ENCODE peak calls at places on chromosomes 11 and 22, in eight cellular contexts. W is SK-N-SH, A is transverse colon, C is kidney epithelial cell, N is right atrium auricular region, J is adipocyte, B is left ventricle myocardium inferior, E is upper lobe of right lung. F is an unnamed sample.

GRCh38 chr11:67627394-67627787 is 2.3 kb downstream of the NUDT8 start:
- DNase-seq in W (no peak), A (no peak), C (no peak), N (no peak), J (no peak), B (no peak), E (peak; percentile 41), F (no peak)

GRCh38 chr11:27718346-27718852 is 18.1 kb upstream of the BDNF start:
- DNase-seq in W (peak; percentile 76), A (peak; percentile 9), C (peak; percentile 65), N (no peak), J (peak; percentile 98), B (no peak), E (no peak), F (peak; percentile 87)

GRCh38 chr11:109426442-109426841 is 4.5 kb downstream of the C11orf87 start:
- DNase-seq in W (peak; percentile 11), A (no peak), C (no peak), N (no peak), J (no peak), B (no peak), E (no peak), F (no peak)

GRCh38 chr22:41838842-41839618 is 6.1 kb downstream of the SREBF2 start:
- DNase-seq in W (no peak), A (no peak), C (no peak), N (no peak), J (no peak), B (no peak), E (no peak), F (no peak)

GRCh38 chr11:4181780-4182721 is 87.5 kb downstream of the RRM1 start:
- DNase-seq in W (peak; percentile 73), A (peak; percentile 69), C (peak; percentile 14), N (peak; percentile 60), J (peak; percentile 74), B (peak; percentile 49), E (peak; percentile 77), F (peak; percentile 82)

GRCh38 chr11:36306888-36307287 is 10.8 kb downstream of the PRR5L start:
- DNase-seq in W (peak; percentile 37), A (no peak), C (no peak), N (no peak), J (peak; percentile 91), B (no peak), E (no peak), F (peak; percentile 26)

GRCh38 chr11:128530119-128531091 is 57.0 kb downstream of the ETS1 start:
- DNase-seq in W (no peak), A (peak; percentile 44), C (no peak), N (no peak), J (peak; percentile 92), B (no peak), E (no peak), F (no peak)

GRCh38 chr22:46791201-46791731 is 28.8 kb downstream of the TBC1D22A start:
- DNase-seq in W (no peak), A (peak; percentile 53), C (no peak), N (peak; percentile 83), J (no peak), B (no peak), E (no peak), F (no peak)

GRCh38 chr22:19807914-19808872 is 46.5 kb downstream of the GNB1L start:
- DNase-seq in W (no peak), A (no peak), C (no peak), N (no peak), J (no peak), B (no peak), E (no peak), F (peak; percentile 36)

GRCh38 chr11:77127969-77128691 is at the start of gene MYO7A:
- DNase-seq in W (peak; percentile 93), A (peak; percentile 56), C (peak; percentile 29), N (no peak), J (peak; percentile 34), B (peak; percentile 70), E (peak; percentile 73), F (peak; percentile 84)

GRCh38 chr22:33737662-33738061 is 182.6 kb downstream of the LARGE1 start:
- DNase-seq in W (no peak), A (no peak), C (no peak), N (no peak), J (no peak), B (no peak), E (no peak), F (no peak)

GRCh38 chr11:103257360-103257759 is 148.1 kb downstream of the DYNC2H1 start:
- DNase-seq in W (peak; percentile 63), A (no peak), C (no peak), N (no peak), J (peak; percentile 15), B (no peak), E (no peak), F (peak; percentile 26)

GRCh38 chr11:36376888-36377758 is 81.0 kb downstream of the PRR5L start:
- DNase-seq in W (peak; percentile 79), A (peak; percentile 78), C (no peak), N (no peak), J (peak; percentile 83), B (peak; percentile 52), E (peak; percentile 74), F (peak; percentile 92)

GRCh38 chr11:59173080-59173963 is 1.4 kb downstream of the DTX4 start:
- DNase-seq in W (peak; percentile 36), A (peak; percentile 41), C (no peak), N (no peak), J (peak; percentile 65), B (no peak), E (peak; percentile 78), F (peak; percentile 73)

GRCh38 chr22:38238519-38239051 is 34.2 kb downstream of the TMEM184B start:
- DNase-seq in W (no peak), A (no peak), C (no peak), N (no peak), J (peak; percentile 72), B (no peak), E (no peak), F (no peak)

GRCh38 chr22:30444632-30445437 is 19.3 kb downstream of the MTFP1 start:
- DNase-seq in W (peak; percentile 86), A (peak; percentile 48), C (no peak), N (no peak), J (peak; percentile 70), B (no peak), E (no peak), F (peak; percentile 95)

GRCh38 chr11:35157814-35158213 is 18.8 kb downstream of the CD44 start:
- DNase-seq in W (no peak), A (no peak), C (no peak), N (no peak), J (no peak), B (no peak), E (no peak), F (no peak)

GRCh38 chr11:127412722-127413121 is 412.2 kb upstream of the KIRREL3 start:
- DNase-seq in W (no peak), A (no peak), C (no peak), N (no peak), J (no peak), B (no peak), E (no peak), F (peak; percentile 14)

GRCh38 chr11:26964335-26964734 is 29.6 kb upstream of the FIBIN start:
- DNase-seq in W (no peak), A (no peak), C (no peak), N (no peak), J (no peak), B (no peak), E (no peak), F (no peak)

GRCh38 chr11:63668396-63668795 is 2.8 kb downstream of the ATL3 start:
- DNase-seq in W (no peak), A (no peak), C (no peak), N (no peak), J (no peak), B (no peak), E (no peak), F (no peak)

GRCh38 chr22:49136816-49137180 is 690.9 kb downstream of the BRD1 start:
- DNase-seq in W (no peak), A (no peak), C (no peak), N (no peak), J (no peak), B (no peak), E (no peak), F (peak; percentile 24)

GRCh38 chr11:25650319-25650718 is 681.6 kb upstream of the ANO3 start:
- DNase-seq in W (no peak), A (no peak), C (no peak), N (no peak), J (no peak), B (no peak), E (no peak), F (no peak)

GRCh38 chr22:17845340-17845739 is 71.1 kb upstream of the BID start:
- DNase-seq in W (no peak), A (no peak), C (no peak), N (no peak), J (no peak), B (no peak), E (no peak), F (no peak)

GRCh38 chr22:36328635-36329216 is 59.0 kb downstream of the MYH9 start:
- DNase-seq in W (no peak), A (peak; percentile 56), C (peak; percentile 97), N (peak; percentile 91), J (peak; percentile 84), B (peak; percentile 63), E (no peak), F (no peak)
- H3K4me3 ChIP-seq in W (no peak overlapping the region), A (no peak overlapping the region), C (no peak overlapping the region), N (peak overlapping the region; percentile 7), J (no peak overlapping the region), B (peak overlapping the region; percentile 34), E (peak overlapping the region; percentile 6), F (no peak overlapping the region)

GRCh38 chr11:121625784-121626506 is 173.2 kb upstream of the SORL1-AS1 start:
- DNase-seq in W (no peak), A (no peak), C (no peak), N (no peak), J (peak; percentile 7), B (peak; percentile 19), E (peak; percentile 67), F (no peak)
- H3K36me3 ChIP-seq in W (peaks cover 15% of the 10 kb centered on the region), A (no peaks in the 10 kb centered on the region), C (no peaks in the 10 kb centered on the region), N (peaks cover 5% of the 10 kb centered on the region), J (no peaks in the 10 kb centered on the region), B (peaks cover 3% of the 10 kb centered on the region), E (peaks cover 8% of the 10 kb centered on the region), F (peaks cover 7% of the 10 kb centered on the region)

DNA sequence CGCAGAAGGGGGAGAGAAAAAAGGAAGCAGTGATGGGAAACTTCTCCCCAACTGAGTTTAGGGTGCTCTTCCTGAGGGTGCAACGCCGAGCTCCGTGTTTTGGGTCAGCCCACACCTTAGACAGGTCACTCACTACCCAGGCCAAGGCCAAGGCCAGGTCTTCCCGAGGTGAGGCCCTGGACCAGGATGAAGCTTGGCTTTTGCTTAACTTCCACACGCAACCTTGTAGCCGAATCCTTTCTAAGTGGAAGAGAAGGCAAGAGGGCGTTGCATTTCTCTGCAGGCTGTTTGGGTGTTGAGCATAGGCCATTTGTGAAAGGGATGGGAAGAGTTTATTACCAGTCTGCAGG is 1.4 kb downstream of the KREMEN1 start:
- DNase-seq in W (no peak), A (no peak), C (no peak), N (no peak), J (no peak), B (no peak), E (no peak), F (no peak)
- H3K4me3 ChIP-seq in W (no peak overlapping the region), A (no peak overlapping the region), C (no peak overlapping the region), N (peak overlapping the region; percentile 71), J (peak overlapping the region; percentile 84), B (peak overlapping the region; percentile 82), E (peak overlapping the region; percentile 76), F (peak overlapping the region; percentile 60)

DNA sequence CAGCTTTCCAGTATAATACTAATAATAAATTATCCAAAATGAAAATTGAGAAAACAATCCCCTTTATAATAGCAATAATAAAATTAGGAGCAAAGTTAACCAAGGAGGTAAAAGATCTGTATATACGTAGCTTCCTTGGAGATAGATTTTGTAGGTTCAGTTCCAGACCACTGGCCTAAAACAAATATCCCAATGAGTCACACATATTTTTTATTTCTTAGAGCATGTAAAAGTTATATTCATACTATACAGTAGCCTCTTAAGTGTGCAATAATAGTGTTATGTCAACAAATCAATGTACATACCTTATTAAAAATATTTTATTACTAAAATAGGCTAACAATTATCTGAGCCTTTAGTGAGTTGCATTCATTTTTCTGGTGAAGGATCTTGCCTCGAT is 178.4 kb downstream of the ARHGAP42 start:
- DNase-seq in W (no peak), A (no peak), C (no peak), N (no peak), J (no peak), B (no peak), E (no peak), F (no peak)
- H3K36me3 ChIP-seq in W (no peaks in the 10 kb centered on the region), A (no peaks in the 10 kb centered on the region), C (no peaks in the 10 kb centered on the region), N (no peaks in the 10 kb centered on the region), J (no peaks in the 10 kb centered on the region), B (no peaks in the 10 kb centered on the region), E (no peaks in the 10 kb centered on the region), F (no peaks in the 10 kb centered on the region)

F was measured in H7.